ENCODE peak calls at places on chromosomes 6 and 20, in seven cellular contexts. G is spleen, V is HCT116, X is HepG2, Y is GM12878, C is vagina, H is stomach. Q is an unnamed sample. For H3K4me1, the result is how much of the 10 kb centered on the place peaks cover.

GRCh38 chr6:163711615-163712568 is 297.4 kb downstream of the QKI start:
- DNase-seq in G (peak), V (no peak), X (peak), Y (peak), C (no peak), H (no peak), Q (no peak)

GRCh38 chr20:62201173-62202082 is 18.6 kb downstream of the MTG2 start:
- DNase-seq in G (peak), V (no peak), X (no peak), Y (peak), C (no peak), H (no peak), Q (no peak)

GRCh38 chr6:2917801-2918495 is 14.8 kb upstream of the SERPINB9 start:
- DNase-seq in G (no peak), V (no peak), X (no peak), Y (no peak), C (no peak), H (no peak), Q (no peak)

GRCh38 chr6:18359237-18359885 is 27.8 kb upstream of the RNF144B start:
- DNase-seq in G (no peak), V (no peak), X (no peak), Y (no peak), C (no peak), H (no peak), Q (no peak)

GRCh38 chr20:46772901-46773300 is 63.5 kb downstream of the SLC2A10 start:
- DNase-seq in G (no peak), V (no peak), X (peak), Y (no peak), C (no peak), H (no peak), Q (no peak)

GRCh38 chr6:133631421-133631820 is 257.5 kb upstream of the TCF21 start:
- DNase-seq in G (no peak), V (no peak), X (peak), Y (no peak), C (no peak), H (no peak), Q (no peak)

GRCh38 chr6:111129003-111129402 is 41.7 kb downstream of the SLC16A10 start:
- DNase-seq in G (no peak), V (no peak), X (peak), Y (no peak), C (no peak), H (peak), Q (no peak)

GRCh38 chr6:82878812-82879211 is 186.8 kb downstream of the UBE3D start:
- DNase-seq in G (no peak), V (no peak), X (no peak), Y (no peak), C (no peak), H (no peak), Q (no peak)

GRCh38 chr6:142047934-142048592 is 84.7 kb upstream of the GJE1 start:
- DNase-seq in G (no peak), V (no peak), X (no peak), Y (no peak), C (no peak), H (no peak), Q (no peak)

GRCh38 chr6:170476360-170476759 is 76.7 kb downstream of the PSMB1 start:
- DNase-seq in G (no peak), V (no peak), X (no peak), Y (peak), C (no peak), H (no peak), Q (no peak)

GRCh38 chr20:23003077-23003476 is 32.0 kb upstream of the SSTR4 start:
- DNase-seq in G (no peak), V (no peak), X (no peak), Y (no peak), C (no peak), H (no peak), Q (no peak)

GRCh38 chr20:41482647-41483552 is 116.3 kb upstream of the EMILIN3 start:
- DNase-seq in G (no peak), V (no peak), X (no peak), Y (no peak), C (no peak), H (no peak), Q (no peak)

GRCh38 chr6:169652896-169653295 is 48.9 kb downstream of the WDR27 start:
- DNase-seq in G (no peak), V (no peak), X (no peak), Y (no peak), C (no peak), H (no peak), Q (no peak)

GRCh38 chr6:80259113-80259512 is 152.6 kb downstream of the BCKDHB start:
- DNase-seq in G (no peak), V (no peak), X (no peak), Y (no peak), C (no peak), H (no peak), Q (no peak)

GRCh38 chr6:166446567-166447065 is 63.9 kb upstream of the MPC1 start:
- DNase-seq in G (no peak), V (no peak), X (no peak), Y (no peak), C (no peak), H (peak), Q (no peak)

GRCh38 chr20:62914970-62915457 is 11.3 kb downstream of the DIDO1 start:
- DNase-seq in G (no peak), V (no peak), X (peak), Y (no peak), C (no peak), H (no peak), Q (no peak)

GRCh38 chr6:166860392-166860791 is 96.0 kb downstream of the RNASET2 start:
- DNase-seq in G (no peak), V (no peak), X (no peak), Y (no peak), C (no peak), H (no peak), Q (no peak)

DNA sequence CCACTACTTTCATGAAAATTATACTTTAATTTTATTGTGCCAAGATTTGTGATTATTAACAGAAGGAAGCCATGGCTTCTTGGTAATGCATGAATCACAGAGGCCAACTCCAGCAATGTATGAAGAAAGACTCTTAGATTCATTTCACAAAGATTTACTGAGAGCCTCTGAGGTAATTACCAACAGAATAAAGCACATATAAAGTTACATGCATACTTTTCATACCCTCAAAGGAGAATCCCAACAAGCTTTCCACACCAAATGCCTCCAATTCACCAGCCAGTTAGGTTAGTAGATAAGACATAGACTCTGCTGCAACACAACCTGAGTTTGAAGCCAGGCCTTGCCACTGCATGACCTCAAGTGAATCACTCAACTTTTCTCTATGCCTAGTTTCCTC is 41.9 kb downstream of the HBS1L start:
- DNase-seq in G (no peak), V (no peak), X (no peak), Y (no peak), C (no peak), H (no peak), Q (no peak)
- TF ChIP-seq CTCF in G (no peak), V (no peak), X (no peak), Y (no peak), C (no peak), H (no peak), Q (no peak)

GRCh38 chr6:32226434-32226833 is 2.6 kb upstream of the NOTCH4 start:
- DNase-seq in G (no peak), V (no peak), X (no peak), Y (no peak), C (no peak), H (no peak), Q (no peak)

GRCh38 chr6:32222333-32223230 is 1.3 kb downstream of the NOTCH4 start:
- DNase-seq in G (no peak), V (no peak), X (no peak), Y (no peak), C (no peak), H (no peak), Q (peak)

GRCh38 chr6:32220021-32220420 is 3.8 kb downstream of the NOTCH4 start:
- DNase-seq in G (no peak), V (no peak), X (no peak), Y (no peak), C (no peak), H (no peak), Q (no peak)

GRCh38 chr6:32224696-32225095 is 829 bp upstream of the NOTCH4 start:
- DNase-seq in G (no peak), V (no peak), X (no peak), Y (no peak), C (no peak), H (no peak), Q (no peak)

GRCh38 chr6:32223258-32224235 is at the start of gene NOTCH4:
- DNase-seq in G (no peak), V (no peak), X (no peak), Y (no peak), C (no peak), H (no peak), Q (no peak)
- TF ChIP-seq POLR2AphosphoS5 in G (no peak), V (no peak), X (no peak), Y (no peak), C (no peak), H (peak), Q (peak)

DNA sequence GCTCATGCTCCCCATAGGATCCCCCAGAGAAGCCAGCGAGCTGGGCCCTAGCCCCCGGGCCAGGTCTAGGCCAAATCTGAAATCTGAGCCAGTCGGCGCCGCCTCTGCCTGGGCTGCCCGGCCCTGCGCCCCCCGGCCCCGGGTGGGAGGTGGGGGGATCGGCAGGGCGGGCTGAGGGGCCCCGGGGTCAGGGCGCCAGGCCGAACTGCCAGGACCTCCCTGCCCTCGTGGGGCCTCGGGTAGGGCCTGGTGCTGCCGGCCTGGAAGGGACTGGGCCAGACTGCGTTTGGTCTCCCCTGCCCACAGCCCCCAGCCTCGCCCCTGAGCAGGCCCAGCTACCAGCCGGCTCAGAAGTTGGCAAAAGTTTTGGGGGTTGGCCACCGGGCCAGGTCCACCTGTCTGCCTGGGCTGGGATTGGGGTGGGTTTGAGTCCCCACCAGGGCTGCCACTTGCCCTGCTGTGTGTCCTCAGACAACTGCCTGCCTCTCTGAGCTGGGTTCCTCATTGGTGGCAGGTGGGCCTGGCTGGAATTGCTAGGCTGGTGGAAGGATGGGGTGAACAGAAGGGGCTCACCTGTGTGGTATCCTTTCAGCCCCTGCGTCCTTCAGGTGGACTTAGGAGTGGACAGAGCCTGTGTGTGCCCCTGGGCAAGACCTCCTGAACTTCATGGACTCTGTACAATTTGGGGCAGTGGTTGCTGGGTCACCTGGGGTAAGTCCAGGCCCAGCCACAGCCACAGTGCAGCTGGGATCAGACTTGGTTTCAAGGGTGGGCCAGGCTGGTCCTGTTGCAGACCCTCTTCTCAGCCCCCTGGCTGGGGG is 796 bp downstream of the SRC start:
- DNase-seq in G (peak), V (no peak), X (no peak), Y (no peak), C (no peak), H (no peak), Q (no peak)
- H3K4me1 ChIP-seq in G (under half), V (under half), X (half or more), Y (under half), C (half or more), H (half or more), Q (under half)

GRCh38 chr6:114342086-114342825 is 567 bp downstream of the HS3ST5 start:
- DNase-seq in G (peak), V (no peak), X (no peak), Y (no peak), C (no peak), H (no peak), Q (no peak)

GRCh38 chr6:114343782-114344144 is 940 bp upstream of the HS3ST5 start:
- DNase-seq in G (no peak), V (no peak), X (no peak), Y (no peak), C (no peak), H (no peak), Q (no peak)

GRCh38 chr6:114344216-114344970 is 1.6 kb upstream of the HS3ST5 start:
- DNase-seq in G (no peak), V (no peak), X (no peak), Y (no peak), C (no peak), H (no peak), Q (no peak)

GRCh38 chr6:114344971-114345274 is 2.1 kb upstream of the HS3ST5 start:
- DNase-seq in G (no peak), V (no peak), X (no peak), Y (no peak), C (no peak), H (no peak), Q (no peak)

GRCh38 chr6:114342826-114343781 is at the start of gene HS3ST5:
- DNase-seq in G (peak), V (peak), X (peak), Y (no peak), C (no peak), H (no peak), Q (no peak)
- TF ChIP-seq CTCF in G (no peak), V (no peak), X (peak), Y (no peak), C (no peak), H (peak), Q (no peak)

GRCh38 chr6:119355157-119355556 is 5.6 kb upstream of the MAN1A1 start:
- DNase-seq in G (no peak), V (no peak), X (no peak), Y (no peak), C (no peak), H (no peak), Q (no peak)
- TF ChIP-seq POLR2AphosphoS5 in G (peak), V (no peak), X (no peak), Y (no peak), C (no peak), H (peak), Q (no peak)

DNA sequence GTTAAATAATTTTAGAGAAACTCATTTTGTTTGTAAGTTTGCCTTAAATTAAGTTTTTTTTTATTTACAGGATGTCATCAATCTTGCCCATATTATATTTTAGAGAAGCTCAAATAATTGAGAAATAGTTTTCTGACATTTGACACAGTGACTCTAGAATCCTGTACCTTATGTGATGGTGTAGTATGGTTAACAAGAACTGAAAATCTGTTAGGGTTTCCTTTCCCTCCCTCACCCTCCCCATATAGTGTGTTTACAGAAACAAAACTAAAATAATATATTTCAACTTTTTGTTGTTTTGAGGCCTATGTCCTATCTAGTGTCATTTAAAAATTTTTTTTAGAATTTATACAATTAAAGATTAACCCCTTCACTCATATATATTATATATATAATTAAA is 91.8 kb downstream of the SESN1 start:
- DNase-seq in G (no peak), V (no peak), X (no peak), Y (no peak), C (no peak), H (no peak), Q (no peak)
- H3K4me1 ChIP-seq in G (half or more), V (under half), X (under half), Y (under half), C (half or more), H (half or more), Q (under half)

DNA sequence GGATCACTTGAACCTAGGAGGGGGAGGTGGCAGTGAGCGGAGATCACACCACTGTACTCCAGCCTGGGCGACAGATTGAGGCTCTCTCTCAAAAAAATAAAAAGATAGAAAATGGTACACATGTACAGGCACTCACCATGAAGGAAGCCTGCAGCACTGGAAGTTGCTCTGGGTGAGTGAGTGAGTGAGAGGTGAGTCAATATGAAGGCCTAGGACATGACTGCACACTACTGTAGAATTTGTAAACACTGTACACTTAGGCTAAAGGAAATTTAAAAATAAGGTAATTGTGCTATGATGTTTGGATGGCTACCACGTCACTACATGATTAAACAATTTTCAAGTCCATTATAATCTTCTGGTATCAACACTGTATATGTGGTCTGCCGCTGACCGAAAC is 216.2 kb downstream of the FOXC1 start:
- DNase-seq in G (no peak), V (no peak), X (no peak), Y (no peak), C (no peak), H (no peak), Q (no peak)
- TF ChIP-seq CTCF in G (no peak), V (no peak), X (no peak), Y (no peak), C (no peak), H (no peak), Q (no peak)

DNA sequence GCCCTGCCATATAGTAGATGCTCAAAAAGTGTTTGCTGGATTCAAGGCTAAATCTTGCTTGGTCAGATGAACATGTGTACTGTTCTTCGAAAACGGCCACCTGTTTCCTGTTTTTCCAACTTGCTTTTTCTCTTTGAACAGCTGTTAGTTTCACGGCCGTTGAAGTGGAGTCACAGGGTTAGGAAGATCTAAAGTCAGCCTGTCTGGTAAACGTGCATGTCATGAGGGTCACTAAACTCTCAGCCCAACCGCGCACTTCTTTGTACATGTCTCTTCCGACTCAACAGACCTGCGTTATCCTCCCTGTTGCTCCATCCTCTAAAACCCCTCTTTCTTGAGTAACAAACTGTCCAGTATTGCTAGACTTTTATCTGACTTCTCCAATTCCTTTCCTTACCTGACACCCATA is 93.2 kb upstream of the MAN1A1 start:
- DNase-seq in G (no peak), V (no peak), X (peak), Y (no peak), C (no peak), H (no peak), Q (no peak)
- TF ChIP-seq POLR2AphosphoS5 in G (peak), V (no peak), X (no peak), Y (no peak), C (no peak), H (no peak), Q (no peak)

Q was measured in prostate gland.